ENCODE peak calls at places on chromosomes 13 and 19, in eight cellular contexts. T, M, S, A, C, X, I and B are unnamed samples.

GRCh38 chr13:73970413-73971055 is 163.7 kb downstream of the KLF12 start:
- DNase-seq in A (no peak), X (peak), T (no peak), I (no peak), C (no peak), M (no peak), S (no peak), B (no peak)

GRCh38 chr19:19192910-19193423 is 909 bp downstream of the RFXANK start:
- DNase-seq in A (no peak), S (no peak), C (no peak), X (no peak), M (no peak), T (no peak), I (no peak), B (no peak)

GRCh38 chr19:15453091-15453498 is 3.3 kb upstream of the WIZ start:
- DNase-seq in T (no peak), S (no peak), C (no peak), A (no peak), M (peak), I (no peak), X (no peak), B (no peak)

GRCh38 chr19:6412111-6412999 is 12.3 kb downstream of the KHSRP start:
- DNase-seq in I (no peak), C (no peak), X (peak), A (no peak), M (no peak), T (no peak), S (no peak), B (no peak)

GRCh38 chr19:31313291-31314030 is 35.8 kb downstream of the TSHZ3 start:
- DNase-seq in A (no peak), C (no peak), S (no peak), M (no peak), I (no peak), X (no peak), T (no peak), B (no peak)

GRCh38 chr13:98461525-98462240 is 115.2 kb downstream of the STK24 start:
- DNase-seq in T (no peak), M (peak), I (no peak), A (no peak), S (no peak), X (no peak), C (no peak), B (no peak)

GRCh38 chr13:80649274-80649673 is 308.3 kb upstream of the SPRY2 start:
- DNase-seq in X (no peak), C (no peak), I (no peak), M (no peak), T (no peak), S (no peak), A (no peak), B (no peak)

GRCh38 chr19:54959840-54960239 is 6.3 kb upstream of the NLRP2 start:
- DNase-seq in I (no peak), X (no peak), A (no peak), T (no peak), C (peak), S (no peak), M (no peak), B (no peak)

GRCh38 chr19:27821418-27822018 is 1391.4 kb downstream of the UQCRFS1 start:
- DNase-seq in A (no peak), M (no peak), T (no peak), X (no peak), I (no peak), C (no peak), S (no peak), B (no peak)